ENCODE peak calls at places on chromosomes 3 and 15, in seven cellular contexts. U is C1 segment of cervical spinal cord; L is NB4; C is SJSA1; R is activated naive CD4-positive, alpha-beta T cell; V is Right ventricle myocardium superior; W is mesothelial cell of epicardium. P is an unnamed sample.

GRCh38 chr15:94206463-94207167 is 24.7 kb upstream of the MCTP2 start:
- DNase-seq in U (no peak), L (peak), C (peak), R (no peak), V (no peak), W (no peak), P (no peak)

GRCh38 chr15:32669870-32670623 is 28.5 kb downstream of the SCG5 start:
- DNase-seq in U (peak), L (no peak), C (no peak), R (no peak), V (peak), W (no peak), P (peak)

GRCh38 chr3:171614318-171614967 is 154.2 kb upstream of the TNIK start:
- DNase-seq in U (peak), L (peak), C (no peak), R (no peak), V (no peak), W (peak), P (no peak)

GRCh38 chr15:90046846-90047481 is 45.8 kb downstream of the ZNF710 start:
- DNase-seq in U (no peak), L (no peak), C (no peak), R (no peak), V (peak), W (no peak), P (no peak)

GRCh38 chr15:33453761-33454160 is 143.0 kb downstream of the RYR3 start:
- DNase-seq in U (no peak), L (no peak), C (no peak), R (no peak), V (no peak), W (no peak), P (no peak)

GRCh38 chr3:31810991-31811433 is 170.1 kb downstream of the OSBPL10 start:
- DNase-seq in U (no peak), L (no peak), C (no peak), R (no peak), V (no peak), W (no peak), P (no peak)

GRCh38 chr3:141227752-141228151 is 3.9 kb upstream of the PXYLP1 start:
- DNase-seq in U (no peak), L (no peak), C (peak), R (no peak), V (no peak), W (no peak), P (no peak)

GRCh38 chr15:36401586-36401966 is 177.8 kb upstream of the CDIN1 start:
- DNase-seq in U (no peak), L (no peak), C (no peak), R (no peak), V (no peak), W (no peak), P (no peak)

GRCh38 chr15:32716216-32716959 is 1.4 kb upstream of the GREM1 start:
- DNase-seq in U (no peak), L (no peak), C (no peak), R (no peak), V (no peak), W (no peak), P (no peak)

GRCh38 chr3:196207833-196208607 is 3.2 kb downstream of the ZDHHC19 start:
- DNase-seq in U (no peak), L (no peak), C (no peak), R (peak), V (peak), W (no peak), P (no peak)

GRCh38 chr15:95734422-95735316 is 595.8 kb upstream of the NR2F2 start:
- DNase-seq in U (no peak), L (peak), C (no peak), R (no peak), V (no peak), W (no peak), P (no peak)

GRCh38 chr15:67863442-67863987 is 23.7 kb upstream of the RNU6-1 start:
- DNase-seq in U (peak), L (peak), C (peak), R (peak), V (peak), W (peak), P (peak)

GRCh38 chr3:179322481-179323196 is at the start of gene ZNF639:
- DNase-seq in U (peak), L (peak), C (peak), R (peak), V (peak), W (peak), P (peak)

GRCh38 chr3:7720649-7721048 is 781.0 kb upstream of the LMCD1 start:
- DNase-seq in U (no peak), L (no peak), C (no peak), R (no peak), V (no peak), W (no peak), P (no peak)

GRCh38 chr3:171971919-171972526 is 67.4 kb upstream of the FNDC3B start:
- DNase-seq in U (no peak), L (no peak), C (no peak), R (no peak), V (no peak), W (no peak), P (no peak)

GRCh38 chr3:14374444-14374883 is 27.9 kb upstream of the SLC6A6 start:
- DNase-seq in U (no peak), L (no peak), C (peak), R (no peak), V (no peak), W (no peak), P (no peak)

GRCh38 chr3:194320744-194321243 is 30.3 kb downstream of the CPN2 start:
- DNase-seq in U (no peak), L (no peak), C (no peak), R (no peak), V (no peak), W (no peak), P (no peak)

GRCh38 chr3:24363242-24363641 is 131.4 kb downstream of the THRB start:
- DNase-seq in U (no peak), L (peak), C (no peak), R (no peak), V (no peak), W (no peak), P (no peak)

GRCh38 chr3:12663311-12663935 is 494 bp downstream of the RAF1 start:
- DNase-seq in U (peak), L (peak), C (peak), R (peak), V (peak), W (no peak), P (no peak)

GRCh38 chr3:55724407-55724784 is 237.3 kb upstream of the WNT5A start:
- DNase-seq in U (no peak), L (no peak), C (no peak), R (no peak), V (no peak), W (no peak), P (no peak)

GRCh38 chr3:38836561-38836960 is 20.5 kb upstream of the SCN10A start:
- DNase-seq in U (no peak), L (no peak), C (no peak), R (no peak), V (no peak), W (no peak), P (no peak)

GRCh38 chr3:142904639-142905441 is 16.0 kb upstream of the PCOLCE2 start:
- DNase-seq in U (no peak), L (peak), C (no peak), R (no peak), V (no peak), W (no peak), P (no peak)

GRCh38 chr3:31185004-31185357 is 290.5 kb upstream of the GADL1 start:
- DNase-seq in U (no peak), L (no peak), C (no peak), R (no peak), V (no peak), W (no peak), P (no peak)

GRCh38 chr3:196399485-196399945 is 32.7 kb downstream of the UBXN7 start:
- DNase-seq in U (no peak), L (no peak), C (peak), R (no peak), V (no peak), W (no peak), P (no peak)

GRCh38 chr3:66382142-66382541 is 118.7 kb downstream of the LRIG1 start:
- DNase-seq in U (no peak), L (no peak), C (no peak), R (no peak), V (no peak), W (no peak), P (no peak)

GRCh38 chr3:46438831-46439230 is 25.9 kb downstream of the LTF start:
- DNase-seq in U (no peak), L (peak), C (no peak), R (no peak), V (no peak), W (no peak), P (no peak)

P was measured in tibial nerve.